ENCODE peak calls at places on chromosomes 5 and 9, in eight cellular contexts. Y is activated effector memory CD4-positive, alpha-beta T cell treated with anti-CD3 and anti-CD28 coated beads, Interleukin-2, amount 50 U/mL, for 16 hours; X is thoracic aorta; G is stimulated activated CD8-positive, alpha-beta memory T cell treated with anti-CD3 and anti-CD28 coated beads, Interleukin-4, amount 100 ng/mL, for 4 hours; V is kidney glomerular epithelial cell; Q is lung microvascular endothelial cell; N is uterus; P is PC-9. S is an unnamed sample.

GRCh38 chr5:80653497-80653896 is 955 bp upstream of the MSH3 start:
- DNase-seq in V (no peak), Q (no peak), G (no peak), N (no peak), X (no peak), P (no peak), Y (no peak), S (no peak)

GRCh38 chr5:9437741-9438240 is 108.1 kb downstream of the SEMA5A start:
- DNase-seq in G (no peak), V (no peak), N (no peak), X (no peak), P (no peak), Q (no peak), Y (no peak), S (peak; percentile 80)

GRCh38 chr5:79301046-79301712 is 65.2 kb downstream of the JMY start:
- DNase-seq in V (no peak), X (no peak), P (no peak), N (no peak), G (no peak), Q (no peak), Y (no peak), S (no peak)

GRCh38 chr5:152364899-152365298 is 40.2 kb downstream of the NMUR2 start:
- DNase-seq in G (no peak), P (no peak), N (no peak), Q (no peak), X (no peak), V (no peak), Y (no peak), S (no peak)

GRCh38 chr5:148382961-148383360 is 797 bp upstream of the FBXO38 start:
- DNase-seq in P (no peak), G (no peak), Y (no peak), Q (no peak), X (no peak), V (no peak), N (no peak), S (no peak)

GRCh38 chr5:127229185-127229889 is 61.3 kb upstream of the MEGF10 start:
- DNase-seq in Q (peak; percentile 32), N (peak; percentile 33), G (peak; percentile 7), Y (peak; percentile 79), X (peak; percentile 4), V (no peak), P (peak; percentile 27), S (no peak)

GRCh38 chr9:22645893-22646292 is 199.3 kb downstream of the DMRTA1 start:
- DNase-seq in G (no peak), Y (no peak), N (no peak), V (no peak), X (no peak), Q (no peak), P (no peak), S (no peak)

GRCh38 chr5:170660531-170660930 is 123.0 kb upstream of the GABRP start:
- DNase-seq in V (no peak), Q (no peak), G (no peak), Y (no peak), X (no peak), N (no peak), P (no peak), S (no peak)

GRCh38 chr9:125446581-125447094 is 185.0 kb downstream of the GAPVD1 start:
- DNase-seq in V (no peak), X (no peak), Y (no peak), G (no peak), N (no peak), Q (no peak), P (no peak), S (no peak)

GRCh38 chr9:35520404-35520790 is 30.5 kb downstream of the RUSC2 start:
- DNase-seq in V (peak; percentile 12), X (no peak), P (no peak), N (no peak), Y (no peak), G (no peak), Q (peak; percentile 27), S (no peak)

GRCh38 chr9:121992571-121993212 is 100.4 kb downstream of the TTLL11 start:
- DNase-seq in P (peak; percentile 55), Y (peak; percentile 69), Q (peak; percentile 76), N (peak; percentile 82), G (no peak), V (peak; percentile 78), X (no peak), S (peak; percentile 62)

GRCh38 chr9:134243778-134244467 is 79.6 kb upstream of the RNU6ATAC start:
- DNase-seq in N (no peak), Q (no peak), Y (peak; percentile 72), V (no peak), X (no peak), P (no peak), G (peak; percentile 11), S (no peak)

GRCh38 chr9:95481000-95481399 is 35.8 kb downstream of the PTCH1 start:
- DNase-seq in G (no peak), Y (no peak), V (no peak), N (no peak), Q (no peak), X (no peak), P (no peak), S (no peak)

GRCh38 chr5:44332360-44332971 is 56.8 kb downstream of the FGF10 start:
- DNase-seq in X (no peak), Q (peak; percentile 53), V (peak; percentile 7), Y (no peak), N (no peak), P (no peak), G (no peak), S (peak; percentile 43)

GRCh38 chr5:121053055-121053985 is 589.2 kb downstream of the PRR16 start:
- DNase-seq in G (no peak), X (no peak), P (no peak), V (no peak), N (no peak), Q (no peak), Y (no peak), S (no peak)

GRCh38 chr5:54195701-54196100 is 114.7 kb downstream of the ARL15 start:
- DNase-seq in Y (no peak), Q (no peak), X (no peak), G (no peak), N (no peak), V (no peak), P (no peak), S (no peak)

GRCh38 chr9:3916420-3916819 is 383.4 kb downstream of the GLIS3 start:
- DNase-seq in V (no peak), G (no peak), Q (no peak), Y (no peak), N (no peak), P (no peak), X (no peak), S (peak; percentile 32)

GRCh38 chr5:161410640-161411039 is 135.9 kb downstream of the GABRB2 start:
- DNase-seq in G (no peak), V (no peak), Q (no peak), P (no peak), X (no peak), N (no peak), Y (no peak), S (no peak)

GRCh38 chr9:126698251-126698650 is 84.5 kb downstream of the LMX1B start:
- DNase-seq in V (no peak), X (no peak), Y (no peak), N (no peak), G (no peak), P (no peak), Q (no peak), S (no peak)

GRCh38 chr9:2228132-2228531 is 213.0 kb downstream of the SMARCA2 start:
- DNase-seq in Q (peak; percentile 44), G (no peak), P (no peak), Y (no peak), N (no peak), V (no peak), X (no peak), S (no peak)